ENCODE peak calls at places on chromosomes 13 and 19, in eight cellular contexts. F, L, U, R, T, B, M and O are unnamed samples.

GRCh38 chr13:23558675-23559536 is 11.3 kb upstream of the TNFRSF19 start:
- DNase-seq in U (peak), F (peak), B (peak), L (no peak), T (peak), R (peak), M (no peak), O (no peak)

GRCh38 chr19:39843919-39844793 is 2.0 kb downstream of the FBL start:
- DNase-seq in L (peak), R (no peak), T (peak), M (no peak), F (no peak), U (peak), B (no peak), O (no peak)

GRCh38 chr13:73754241-73754640 is 380.0 kb downstream of the KLF12 start:
- DNase-seq in L (no peak), T (no peak), R (no peak), F (no peak), U (no peak), B (no peak), M (no peak), O (no peak)

GRCh38 chr13:87444135-87444534 is 227.0 kb upstream of the SLITRK5 start:
- DNase-seq in F (no peak), L (no peak), T (no peak), B (no peak), U (no peak), R (no peak), M (no peak), O (no peak)

GRCh38 chr19:5484398-5485285 is 29.4 kb downstream of the ZNRF4 start:
- DNase-seq in L (no peak), T (no peak), U (no peak), F (no peak), M (peak), R (no peak), B (no peak), O (no peak)

GRCh38 chr13:38002596-38002995 is 133.0 kb upstream of the TRPC4 start:
- DNase-seq in L (no peak), U (no peak), M (no peak), F (no peak), R (no peak), B (no peak), T (no peak), O (peak)

GRCh38 chr13:59120297-59120843 is 1043.4 kb downstream of the DIAPH3 start:
- DNase-seq in M (no peak), U (peak), T (peak), L (no peak), B (no peak), R (no peak), F (no peak), O (no peak)

GRCh38 chr13:40653558-40654318 is 12.7 kb downstream of the FOXO1 start:
- DNase-seq in F (no peak), M (no peak), R (no peak), T (peak), L (no peak), B (no peak), U (peak), O (no peak)

GRCh38 chr19:18418725-18419194 is 438 bp upstream of the SSBP4 start:
- DNase-seq in B (peak), F (peak), L (no peak), R (peak), M (no peak), U (peak), T (no peak), O (no peak)

GRCh38 chr19:19775891-19776205 is 42.9 kb upstream of the ZNF14 start:
- DNase-seq in B (no peak), T (no peak), F (no peak), U (no peak), L (no peak), M (no peak), R (peak), O (no peak)

GRCh38 chr19:19777692-19778091 is 43.9 kb downstream of the ZNF506 start:
- DNase-seq in U (no peak), T (no peak), L (no peak), B (no peak), F (no peak), M (no peak), R (no peak), O (no peak)

GRCh38 chr19:19776206-19777008 is 43.5 kb upstream of the ZNF14 start:
- DNase-seq in R (peak), B (peak), T (peak), L (peak), M (peak), U (peak), F (peak), O (peak)

GRCh38 chr19:19782783-19783182 is 38.8 kb downstream of the ZNF506 start:
- DNase-seq in M (no peak), U (no peak), B (no peak), L (no peak), R (no peak), F (no peak), T (no peak), O (no peak)

GRCh38 chr19:19778666-19779065 is 42.9 kb downstream of the ZNF506 start:
- DNase-seq in T (no peak), M (no peak), L (no peak), F (no peak), B (no peak), R (no peak), U (no peak), O (no peak)
- H3K4me3 ChIP-seq in T (no peak), M (no peak), L (no peak), F (no peak), B (no peak), R (no peak), U (no peak), O (no peak)

GRCh38 chr19:50548191-50549058 is 19.8 kb downstream of the LRRC4B start:
- DNase-seq in M (no peak), T (no peak), B (no peak), L (no peak), F (no peak), R (no peak), U (no peak), O (no peak)

GRCh38 chr19:50549927-50550593 is 18.2 kb downstream of the LRRC4B start:
- DNase-seq in F (no peak), B (no peak), R (no peak), U (no peak), M (no peak), T (no peak), L (no peak), O (no peak)

GRCh38 chr19:50549059-50549926 is 18.9 kb downstream of the LRRC4B start:
- DNase-seq in T (no peak), L (no peak), U (no peak), M (no peak), R (no peak), B (no peak), F (no peak), O (no peak)

GRCh38 chr19:50546527-50547221 is 21.6 kb downstream of the LRRC4B start:
- DNase-seq in U (no peak), F (no peak), B (no peak), L (no peak), R (no peak), M (no peak), T (no peak), O (no peak)

GRCh38 chr19:50547385-50548190 is 20.6 kb downstream of the LRRC4B start:
- DNase-seq in B (no peak), T (no peak), L (no peak), U (no peak), R (no peak), F (no peak), M (no peak), O (no peak)
- TF ChIP-seq CTCF in B (no peak), T (no peak), L (no peak), U (no peak), R (peak), F (no peak), M (no peak), O (peak)

DNA sequence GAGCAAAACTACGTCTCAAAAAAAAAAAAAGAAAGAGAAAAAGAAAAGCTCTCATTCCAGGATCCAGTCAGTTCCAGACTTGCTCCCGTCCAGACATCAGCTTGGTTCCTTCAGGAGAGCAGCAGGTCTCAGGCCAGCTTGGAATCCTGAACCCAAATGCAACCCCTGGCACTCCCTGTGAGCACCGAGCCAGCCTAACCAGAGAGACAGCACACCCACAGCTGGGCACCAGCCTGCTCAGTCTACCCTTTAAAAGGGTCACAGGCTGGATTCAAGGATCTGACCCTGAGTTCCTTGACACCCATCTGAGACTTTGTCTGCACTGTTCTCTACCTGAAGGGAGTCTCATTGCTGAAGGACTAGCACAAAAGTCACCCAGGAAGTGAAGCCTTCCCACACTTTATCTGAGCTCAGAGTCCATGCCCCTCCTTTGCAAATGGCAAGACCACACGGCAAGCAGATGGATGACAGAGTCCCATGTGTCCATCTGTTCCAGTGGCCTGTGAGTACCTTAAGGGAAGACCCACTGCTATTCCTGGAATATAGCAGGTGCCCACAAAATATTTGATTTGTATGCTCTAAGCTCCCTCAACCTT is 1.4 kb downstream of the PEPD start:
- DNase-seq in L (no peak), F (no peak), T (no peak), B (no peak), M (no peak), R (no peak), U (no peak), O (no peak)
- H3K4me3 ChIP-seq in L (peak), F (no peak), T (no peak), B (no peak), M (no peak), R (peak), U (peak), O (peak)

GRCh38 chr19:10158485-10158884 is 36.3 kb downstream of the DNMT1 start:
- DNase-seq in L (no peak), T (no peak), F (no peak), M (no peak), U (no peak), R (no peak), B (no peak), O (no peak)

GRCh38 chr19:10159610-10160009 is 35.1 kb downstream of the DNMT1 start:
- DNase-seq in F (no peak), L (no peak), U (no peak), M (no peak), R (no peak), T (no peak), B (no peak), O (no peak)

GRCh38 chr19:10152100-10152499 is 32.4 kb upstream of the EIF3G start:
- DNase-seq in T (no peak), F (no peak), U (no peak), L (no peak), B (no peak), R (no peak), M (no peak), O (no peak)

GRCh38 chr19:10158071-10158470 is 36.7 kb downstream of the DNMT1 start:
- DNase-seq in L (no peak), T (no peak), B (no peak), F (no peak), U (no peak), R (no peak), M (no peak), O (no peak)

GRCh38 chr19:10155834-10156233 is 36.1 kb upstream of the EIF3G start:
- DNase-seq in B (no peak), F (no peak), R (no peak), U (peak), T (peak), L (no peak), M (no peak), O (no peak)
- TF ChIP-seq CTCF in B (no peak), F (no peak), R (no peak), U (no peak), T (no peak), L (no peak), M (no peak), O (no peak)

GRCh38 chr19:12784394-12784870 is 6.9 kb upstream of the JUNB start:
- DNase-seq in L (no peak), B (no peak), U (no peak), R (no peak), F (no peak), M (no peak), T (no peak), O (no peak)
- H3K4me3 ChIP-seq in L (no peak), B (no peak), U (no peak), R (no peak), F (no peak), M (no peak), T (no peak), O (no peak)

GRCh38 chr13:53189162-53189561 is 160.5 kb downstream of the OLFM4 start:
- DNase-seq in F (no peak), L (no peak), B (no peak), R (no peak), M (no peak), T (no peak), U (no peak), O (no peak)
- TF ChIP-seq CTCF in F (no peak), L (peak), B (peak), R (no peak), M (no peak), T (no peak), U (no peak), O (peak)